ENCODE peak calls at places on chromosome 6, in six cellular contexts. U, G, A, H, S and B are unnamed samples.

GRCh38 chr6:128487746-128488145 is 32.7 kb downstream of the PTPRK start:
- DNase-seq in H (no peak), U (peak; percentile 70), A (peak; percentile 97), S (no peak), G (no peak), B (no peak)

GRCh38 chr6:43477235-43478007 is at the start of gene TJAP1:
- DNase-seq in A (peak; percentile 85), U (peak; percentile 79), G (peak; percentile 93), H (peak; percentile 93), S (peak; percentile 93), B (peak; percentile 91)

GRCh38 chr6:46490425-46491200 is 636 bp downstream of the RCAN2 start:
- DNase-seq in H (peak; percentile 27), U (no peak), A (no peak), S (no peak), G (peak; percentile 8), B (no peak)

GRCh38 chr6:168061269-168062210 is 17.5 kb downstream of the FRMD1 start:
- DNase-seq in S (no peak), A (no peak), H (no peak), G (no peak), U (no peak), B (no peak)

GRCh38 chr6:166998256-166999144 is 697 bp upstream of the CEP43 start:
- DNase-seq in S (peak; percentile 3), A (no peak), U (no peak), G (peak; percentile 25), H (peak; percentile 6), B (peak; percentile 63)

GRCh38 chr6:1015819-1016218 is 296.1 kb upstream of the FOXQ1 start:
- DNase-seq in H (peak; percentile 34), S (no peak), G (no peak), A (no peak), U (no peak), B (no peak)

GRCh38 chr6:161139766-161140553 is 133.9 kb downstream of the AGPAT4 start:
- DNase-seq in U (no peak), S (no peak), H (no peak), G (peak; percentile 90), A (peak; percentile 21), B (no peak)

GRCh38 chr6:166640342-166641043 is 13.4 kb upstream of the RPS6KA2 start:
- DNase-seq in H (no peak), U (peak; percentile 35), G (no peak), A (no peak), S (no peak), B (no peak)

GRCh38 chr6:81909981-81910910 is 157.8 kb upstream of the TENT5A start:
- DNase-seq in A (peak; percentile 69), S (no peak), U (no peak), G (no peak), H (no peak), B (no peak)

GRCh38 chr6:49551126-49551865 is 828 bp downstream of the C6orf141 start:
- DNase-seq in H (peak; percentile 8), A (peak; percentile 50), U (no peak), S (no peak), G (no peak), B (no peak)

GRCh38 chr6:15243994-15244604 is 1.8 kb upstream of the JARID2 start:
- DNase-seq in A (no peak), S (no peak), H (no peak), U (no peak), G (no peak), B (no peak)

GRCh38 chr6:150683320-150683719 is 83.6 kb downstream of the PLEKHG1 start:
- DNase-seq in G (no peak), H (peak; percentile 24), A (no peak), U (no peak), S (no peak), B (no peak)

GRCh38 chr6:129552413-129552812 is 157.6 kb downstream of the ARHGAP18 start:
- DNase-seq in A (no peak), G (no peak), U (no peak), S (no peak), H (no peak), B (no peak)

GRCh38 chr6:117531346-117531745 is 48.9 kb downstream of the DCBLD1 start:
- DNase-seq in U (no peak), G (no peak), A (no peak), H (no peak), S (no peak), B (no peak)

GRCh38 chr6:17012421-17013225 is 89.2 kb upstream of the STMND1 start:
- DNase-seq in S (no peak), G (no peak), H (peak; percentile 29), U (peak; percentile 75), A (peak; percentile 63), B (no peak)

GRCh38 chr6:170405311-170405975 is 98.9 kb downstream of the FAM120B start:
- DNase-seq in G (peak; percentile 17), A (peak; percentile 100), U (peak; percentile 94), H (no peak), S (no peak), B (peak; percentile 80)

GRCh38 chr6:4905858-4906257 is 98.0 kb downstream of the RPP40 start:
- DNase-seq in U (no peak), G (no peak), A (no peak), H (no peak), S (no peak), B (no peak)

GRCh38 chr6:151765444-151765886 is 42.0 kb upstream of the ESR1 start:
- DNase-seq in U (peak; percentile 96), A (peak; percentile 88), H (peak; percentile 69), G (peak; percentile 31), S (peak; percentile 40), B (no peak)

GRCh38 chr6:166903500-166903899 is 52.9 kb downstream of the RNASET2 start:
- DNase-seq in G (no peak), A (no peak), H (no peak), U (no peak), S (no peak), B (no peak)

GRCh38 chr6:293185-294174 is 1.2 kb downstream of the DUSP22 start:
- DNase-seq in S (no peak), H (peak; percentile 40), U (peak; percentile 16), G (no peak), A (peak; percentile 44), B (no peak)

GRCh38 chr6:44660561-44661220 is 273.2 kb downstream of the CDC5L start:
- DNase-seq in S (no peak), U (no peak), G (peak; percentile 96), A (peak; percentile 95), H (no peak), B (no peak)

GRCh38 chr6:104540743-104541142 is 319.0 kb downstream of the HACE1 start:
- DNase-seq in G (no peak), H (no peak), A (peak; percentile 90), U (peak; percentile 82), S (no peak), B (no peak)

GRCh38 chr6:15948930-15949900 is 179.7 kb upstream of the MYLIP start:
- DNase-seq in A (peak; percentile 34), S (no peak), U (peak; percentile 28), G (peak; percentile 18), H (peak; percentile 86), B (no peak)

GRCh38 chr6:143940011-143940597 is 68.0 kb downstream of the PLAGL1 start:
- DNase-seq in U (peak; percentile 62), G (peak; percentile 52), A (peak; percentile 29), S (peak; percentile 64), H (peak; percentile 56), B (no peak)

GRCh38 chr6:28589234-28589951 is 63.7 kb downstream of the GPX5 start:
- DNase-seq in S (peak; percentile 34), H (peak; percentile 64), U (peak; percentile 93), A (peak; percentile 94), G (peak; percentile 72), B (peak; percentile 77)

GRCh38 chr6:27183082-27183832 is 64.2 kb upstream of the PRSS16 start:
- DNase-seq in H (no peak), S (no peak), U (no peak), G (no peak), A (no peak), B (no peak)
- H3K4me3 ChIP-seq in H (no peak overlapping the region), S (no peak overlapping the region), U (no peak overlapping the region), G (no peak overlapping the region), A (no peak overlapping the region), B (no peak overlapping the region)

DNA sequence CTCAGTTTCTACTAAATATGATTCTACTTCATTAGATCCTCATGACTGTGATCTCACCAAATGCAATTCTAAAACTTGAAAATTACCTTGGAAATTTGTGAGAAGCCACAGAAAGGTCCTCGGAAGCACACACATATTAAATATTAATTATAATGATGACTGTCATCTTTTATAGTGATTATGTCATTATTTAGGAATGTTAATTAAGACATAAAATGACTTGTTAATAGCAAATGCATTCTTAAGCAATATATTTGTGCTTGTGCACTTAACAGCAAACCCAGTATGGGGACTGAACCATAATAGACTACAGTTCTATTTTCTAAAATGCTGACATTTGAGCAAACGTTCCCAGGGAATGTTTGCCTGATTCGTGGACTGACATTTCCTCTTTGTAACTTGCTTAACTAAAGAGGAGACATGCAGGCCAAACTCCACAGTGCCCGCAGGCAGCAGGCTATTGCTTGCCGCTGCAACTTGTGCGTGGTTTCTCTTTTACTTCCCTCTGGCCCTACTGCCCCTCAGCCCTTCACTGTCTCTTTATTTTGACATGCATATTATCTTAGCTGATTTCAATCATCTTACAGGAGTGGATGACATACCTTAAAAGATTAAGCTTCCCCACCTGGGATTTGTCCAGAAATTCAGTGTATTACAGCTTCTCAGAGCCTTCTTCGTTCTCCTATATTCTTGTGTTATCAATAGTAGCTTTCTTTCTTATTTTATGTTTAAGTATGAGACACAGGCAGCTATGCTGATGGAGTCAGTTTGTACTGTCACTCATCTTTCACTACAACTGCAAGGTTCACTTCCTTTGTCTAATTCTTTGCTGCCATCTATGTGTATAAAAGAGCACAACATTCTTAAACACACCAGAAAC is 141.5 kb downstream of the GMDS start:
- DNase-seq in G (peak; percentile 29), H (peak; percentile 18), U (peak; percentile 75), S (peak; percentile 30), A (peak; percentile 20), B (no peak)
- H3K4me3 ChIP-seq in G (peak overlapping the region; percentile 26), H (no peak overlapping the region), U (no peak overlapping the region), S (no peak overlapping the region), A (no peak overlapping the region), B (no peak overlapping the region)

GRCh38 chr6:29850011-29850553 is 22.5 kb downstream of the HLA-G start:
- DNase-seq in S (peak; percentile 17), H (peak; percentile 23), G (no peak), U (no peak), A (no peak), B (no peak)
- H3K4me3 ChIP-seq in S (peak overlapping the region; percentile 44), H (no peak overlapping the region), G (no peak overlapping the region), U (no peak overlapping the region), A (peak overlapping the region; percentile 34), B (no peak overlapping the region)

DNA sequence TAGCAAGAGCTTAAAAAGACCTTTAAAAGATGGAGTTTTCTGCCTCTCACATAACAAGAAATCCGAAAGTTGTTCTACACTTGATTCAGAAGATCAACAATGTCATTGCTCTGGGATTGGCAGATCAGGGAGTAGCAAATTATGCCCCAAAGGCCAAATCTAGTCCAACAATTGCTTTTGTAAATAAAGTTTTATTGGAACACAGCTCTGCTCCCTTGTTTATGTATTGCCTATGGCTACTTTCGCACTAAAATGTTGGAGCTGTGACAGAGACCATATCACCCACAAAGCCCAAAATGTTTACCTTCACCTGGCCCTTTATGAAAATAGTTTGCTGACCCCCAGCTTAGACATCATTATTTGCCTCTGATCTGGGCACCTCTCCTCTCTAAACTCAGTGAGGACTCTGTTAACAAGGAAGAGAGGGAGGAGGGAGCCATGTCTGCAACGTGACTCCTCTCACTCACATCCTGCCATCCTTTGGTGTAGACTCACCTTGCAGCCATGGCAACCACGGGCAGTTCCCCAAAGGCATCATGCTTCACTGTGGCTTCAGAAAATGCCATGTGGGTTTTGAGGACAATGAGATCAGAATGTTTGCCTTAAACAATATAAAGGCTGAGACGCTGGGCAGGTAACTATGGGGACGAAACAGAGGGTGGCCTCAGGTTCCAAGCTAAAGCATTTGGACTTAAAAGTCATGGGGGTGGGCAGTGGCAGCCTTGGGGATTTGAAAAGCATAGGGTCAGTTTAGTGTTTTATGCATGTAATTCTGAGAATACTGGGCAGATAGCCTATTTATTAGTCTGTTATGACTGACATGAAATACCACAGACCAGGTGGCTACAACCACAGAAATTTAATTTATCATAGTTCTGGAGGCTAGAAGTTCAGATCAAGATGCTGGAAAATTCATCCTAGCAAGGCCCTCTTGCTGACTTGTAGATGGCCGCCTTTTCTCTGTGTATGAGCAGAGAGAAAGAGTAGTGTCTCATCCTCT is 149.7 kb upstream of the TNFAIP3 start:
- DNase-seq in G (peak; percentile 64), S (peak; percentile 69), U (no peak), A (peak; percentile 43), H (no peak), B (peak; percentile 67)
- H3K4me3 ChIP-seq in G (no peak overlapping the region), S (no peak overlapping the region), U (no peak overlapping the region), A (no peak overlapping the region), H (no peak overlapping the region), B (no peak overlapping the region)